ENCODE peak calls at places on chromosomes 2 and 18, in four cellular contexts. U, P, C and T are unnamed samples.
A peak's percentile ranks its signal among the peaks of the same experiment; 100 is the strongest.

GRCh38 chr2:62287895-62288589 is 92.1 kb downstream of the B3GNT2 start:
- DNase-seq in U (peak; percentile 91), P (peak; percentile 44), C (no peak), T (peak; percentile 94)

GRCh38 chr18:46437019-46437418 is 220.0 kb downstream of the LOXHD1 start:
- DNase-seq in U (no peak), P (no peak), C (no peak), T (no peak)

GRCh38 chr2:174902491-174903242 is 102.5 kb downstream of the CHN1 start:
- DNase-seq in U (no peak), P (no peak), C (no peak), T (no peak)

GRCh38 chr18:44915661-44916060 is 235.0 kb downstream of the SETBP1 start:
- DNase-seq in U (no peak), P (no peak), C (no peak), T (no peak)

GRCh38 chr2:49037197-49037596 is 117.1 kb downstream of the FSHR start:
- DNase-seq in U (no peak), P (no peak), C (no peak), T (no peak)

GRCh38 chr2:202529389-202529788 is 105.4 kb upstream of the FAM117B start:
- DNase-seq in U (no peak), P (no peak), C (no peak), T (no peak)

GRCh38 chr2:201057089-201057499 is 14.4 kb downstream of the HYCC2 start:
- DNase-seq in U (no peak), P (peak; percentile 32), C (no peak), T (no peak)

GRCh38 chr2:174343638-174344455 is 9.1 kb downstream of the SP9 start:
- DNase-seq in U (no peak), P (no peak), C (no peak), T (no peak)

GRCh38 chr2:64792995-64793639 is 139.4 kb upstream of the SERTAD2 start:
- DNase-seq in U (no peak), P (no peak), C (no peak), T (no peak)

GRCh38 chr2:222891890-222892289 is 31.1 kb downstream of the ACSL3 start:
- DNase-seq in U (no peak), P (no peak), C (no peak), T (no peak)

GRCh38 chr2:42754021-42754775 is 9.7 kb downstream of the OXER1 start:
- DNase-seq in U (no peak), P (no peak), C (no peak), T (peak; percentile 76)

GRCh38 chr2:232979871-232980461 is 33.1 kb downstream of the NGEF start:
- DNase-seq in U (peak; percentile 10), P (peak; percentile 27), C (peak; percentile 79), T (no peak)

GRCh38 chr2:33457588-33458247 is 18.7 kb upstream of the RASGRP3 start:
- DNase-seq in U (peak; percentile 37), P (no peak), C (no peak), T (no peak)

GRCh38 chr2:178279142-178279541 is 84.8 kb downstream of the OSBPL6 start:
- DNase-seq in U (peak; percentile 49), P (no peak), C (no peak), T (no peak)

GRCh38 chr2:70367722-70368323 is 66.0 kb upstream of the FAM136A start:
- DNase-seq in U (peak; percentile 12), P (no peak), C (no peak), T (no peak)

GRCh38 chr2:140695163-140695562 is 1435.7 kb downstream of the LRP1B start:
- DNase-seq in U (no peak), P (peak; percentile 2), C (no peak), T (no peak)

GRCh38 chr2:29253026-29253425 is 137.8 kb downstream of the CLIP4 start:
- DNase-seq in U (no peak), P (no peak), C (no peak), T (no peak)

GRCh38 chr2:112073875-112074274 is 18.8 kb downstream of the TMEM87B start:
- DNase-seq in U (no peak), P (no peak), C (no peak), T (no peak)

GRCh38 chr2:137975280-137976271 is 11.3 kb downstream of the HNMT start:
- DNase-seq in U (no peak), P (peak; percentile 73), C (no peak), T (no peak)

DNA sequence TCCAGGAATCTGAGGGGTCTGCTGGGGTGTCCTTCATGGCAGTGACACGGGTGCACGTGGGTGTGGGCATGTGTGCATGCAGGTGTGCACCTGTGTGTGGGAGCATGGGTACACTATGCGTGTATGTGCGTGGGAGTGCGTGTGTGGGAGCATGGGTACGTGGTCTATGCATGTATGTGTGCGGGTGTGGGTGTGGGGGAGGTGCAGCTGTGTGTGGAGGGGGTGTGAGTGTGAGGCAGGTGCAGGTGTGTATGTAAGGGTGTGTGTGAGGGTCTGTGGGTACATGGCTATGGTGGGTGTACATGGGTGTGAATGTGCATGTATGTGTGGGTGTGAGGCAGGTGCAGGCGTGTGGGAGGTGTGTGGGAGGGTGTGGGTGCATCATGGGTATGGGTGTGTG is 36.3 kb downstream of the EIPR1 start:
- DNase-seq in U (no peak), P (no peak), C (no peak), T (no peak)
- TF ChIP-seq POLR2AphosphoS2 in U (no peak), P (no peak), C (no peak), T (no peak)

GRCh38 chr2:128752691-128753263 is 434.1 kb upstream of the HS6ST1 start:
- DNase-seq in U (no peak), P (no peak), C (no peak), T (no peak)

GRCh38 chr2:128753321-128753720 is 434.7 kb upstream of the HS6ST1 start:
- DNase-seq in U (no peak), P (no peak), C (no peak), T (no peak)

GRCh38 chr2:128756372-128756730 is 437.7 kb upstream of the HS6ST1 start:
- DNase-seq in U (no peak), P (no peak), C (no peak), T (no peak)

GRCh38 chr2:128755693-128756371 is 437.2 kb upstream of the HS6ST1 start:
- DNase-seq in U (no peak), P (no peak), C (no peak), T (no peak)

DNA sequence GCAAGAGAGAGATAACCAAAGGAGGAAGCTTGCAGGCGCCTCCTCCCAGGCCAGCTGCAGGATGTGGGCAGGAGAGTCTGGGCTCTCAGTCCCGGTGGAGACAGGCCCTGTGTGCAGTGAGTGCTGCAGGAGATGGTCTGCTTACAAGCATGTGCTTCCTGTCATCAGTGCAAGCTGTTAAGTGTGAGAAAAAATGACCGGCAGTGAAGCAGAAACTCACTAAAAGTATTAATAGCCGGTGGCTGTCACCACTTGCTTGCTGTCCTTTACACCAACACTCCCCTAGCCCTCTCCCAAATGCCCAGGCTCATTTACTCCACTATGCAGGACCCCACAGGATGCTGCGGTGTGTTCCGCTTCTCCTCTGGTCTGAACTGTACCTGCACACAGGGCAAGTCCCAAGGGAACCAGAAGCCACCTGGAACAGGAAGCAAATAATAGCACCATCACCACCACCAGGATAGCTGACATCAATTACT is 435.6 kb upstream of the HS6ST1 start:
- DNase-seq in U (no peak), P (no peak), C (no peak), T (peak; percentile 56)
- TF ChIP-seq POLR2AphosphoS2 in U (no peak), P (no peak), C (no peak), T (no peak)

DNA sequence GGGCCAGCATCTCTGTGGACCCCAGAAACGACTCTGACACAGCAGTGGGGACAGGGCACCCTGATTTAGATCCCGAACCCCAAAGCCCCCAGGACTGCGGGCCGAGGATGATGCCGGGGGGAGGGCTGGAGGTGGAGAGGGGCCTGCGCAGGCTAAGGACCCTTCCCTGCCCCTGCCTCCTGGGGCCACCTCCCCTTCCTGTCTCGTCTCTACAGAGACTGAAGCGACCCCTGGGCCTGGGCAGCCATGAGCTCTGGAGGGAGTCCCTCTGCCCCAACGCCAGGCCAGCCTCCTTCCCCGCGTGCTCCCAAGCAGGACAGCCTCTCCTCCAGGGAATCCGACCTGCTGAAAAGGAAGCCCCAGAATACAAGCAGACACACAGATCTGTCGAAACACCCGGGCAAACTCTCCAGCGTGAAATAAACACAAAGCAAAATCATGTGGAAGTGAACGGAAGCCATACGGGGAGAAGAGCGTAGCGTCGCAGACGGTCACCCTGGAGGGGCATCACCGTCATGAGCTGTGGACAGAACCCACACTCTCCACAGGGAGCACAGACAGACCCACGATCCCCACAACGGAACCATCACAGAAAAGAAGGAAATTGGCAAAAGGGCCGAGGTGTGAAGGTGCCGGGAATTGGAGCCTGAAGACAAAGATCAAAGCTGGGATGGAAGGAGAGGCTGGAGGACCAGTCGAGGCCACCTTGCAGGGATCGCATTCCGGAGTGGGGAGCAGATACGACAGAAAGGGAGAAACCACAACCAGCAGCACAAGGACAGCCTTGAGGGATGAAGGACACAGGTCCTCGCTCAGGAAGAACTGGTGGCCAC is 51.0 kb upstream of the CTDP1 start:
- DNase-seq in U (no peak), P (no peak), C (no peak), T (no peak)
- TF ChIP-seq POLR2AphosphoS2 in U (no peak), P (no peak), C (no peak), T (no peak)

GRCh38 chr2:238467062-238467461 is 40.3 kb downstream of the ASB1 start:
- DNase-seq in U (no peak), P (no peak), C (no peak), T (no peak)
- TF ChIP-seq POLR2AphosphoS2 in U (no peak), P (no peak), C (no peak), T (no peak)

DNA sequence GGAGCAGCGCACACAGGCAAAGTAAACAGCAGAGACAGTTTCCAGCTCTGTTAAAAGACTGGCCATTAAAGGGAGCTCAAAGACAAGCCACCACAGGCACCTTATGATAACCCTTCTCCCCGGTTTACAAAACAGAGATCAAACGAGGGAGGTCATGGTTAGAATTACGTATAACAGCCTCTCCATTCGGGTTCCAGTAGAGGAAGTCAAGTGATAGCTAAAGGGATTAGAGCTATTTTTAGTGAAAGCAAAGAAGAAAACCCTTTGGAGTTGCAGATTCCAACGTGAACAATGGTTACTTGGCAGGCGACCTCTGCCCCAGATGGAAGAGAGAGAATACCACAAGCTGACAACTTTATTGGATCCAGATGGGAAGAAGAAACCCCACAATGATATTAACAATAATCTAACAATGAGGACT is 31.2 kb upstream of the EDAR start:
- DNase-seq in U (no peak), P (peak; percentile 84), C (no peak), T (no peak)
- TF ChIP-seq POLR2AphosphoS2 in U (no peak), P (no peak), C (no peak), T (no peak)

DNA sequence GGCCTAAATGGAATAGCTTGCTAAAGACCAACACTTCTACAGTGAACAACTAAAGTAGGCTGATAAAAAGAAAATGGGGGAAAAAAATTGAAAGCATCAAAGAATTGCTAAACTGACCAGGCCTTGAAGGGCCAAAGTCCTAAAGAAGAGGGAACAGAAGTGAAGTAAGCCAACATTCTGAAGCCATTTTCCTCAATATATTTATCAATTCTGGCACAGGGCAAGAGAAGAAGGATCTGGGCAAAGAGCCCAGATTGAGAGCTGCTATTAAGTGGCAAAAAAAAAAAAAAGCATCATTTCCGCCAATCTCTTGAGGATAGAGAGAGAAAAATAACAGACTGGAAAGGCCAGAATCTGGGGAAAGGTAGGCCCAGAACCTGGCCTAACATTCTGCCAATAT is 25.7 kb downstream of the FANCL start:
- DNase-seq in U (no peak), P (no peak), C (no peak), T (no peak)
- TF ChIP-seq POLR2AphosphoS2 in U (no peak), P (no peak), C (no peak), T (no peak)

DNA sequence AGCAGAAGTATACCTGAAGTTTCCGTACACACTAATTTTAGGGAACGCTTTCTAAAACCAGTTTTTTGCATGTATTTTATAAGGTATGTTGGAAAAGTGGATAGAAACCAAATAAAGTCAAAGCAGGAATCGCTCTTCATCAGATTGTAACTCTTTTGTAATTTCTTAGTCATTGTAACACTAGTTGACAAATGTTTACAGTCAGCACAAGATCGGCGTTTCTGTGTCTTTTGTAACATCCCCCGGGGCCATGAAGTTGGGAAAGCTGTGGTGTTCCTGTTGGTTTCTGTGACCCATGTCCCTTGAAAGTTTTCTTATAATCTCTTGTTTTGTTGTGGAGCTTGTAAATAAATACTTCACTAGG is 486 bp upstream of the NMI start:
- DNase-seq in U (peak; percentile 52), P (no peak), C (peak; percentile 39), T (no peak)
- TF ChIP-seq POLR2AphosphoS2 in U (no peak), P (no peak), C (no peak), T (no peak)